ENCODE peak calls at places on chromosomes 1 and 21, in four cellular contexts. X is OCI-LY7, C is PC-3, R is neural progenitor cell. Z is an unnamed sample.

GRCh38 chr1:3564921-3565831 is 46.1 kb downstream of the MEGF6 start:
- DNase-seq in C (peak; percentile 44), R (peak; percentile 75), X (peak; percentile 43), Z (peak; percentile 49)

GRCh38 chr1:208300084-208300770 is 56.0 kb upstream of the PLXNA2 start:
- DNase-seq in X (no peak), C (no peak), R (no peak), Z (no peak)

GRCh38 chr1:226632922-226633351 is 84.4 kb downstream of the STUM start:
- DNase-seq in R (no peak), X (peak; percentile 58), C (no peak), Z (no peak)

GRCh38 chr1:42998381-42998780 is 39.7 kb upstream of the SLC2A1 start:
- DNase-seq in X (no peak), C (no peak), R (no peak), Z (peak; percentile 13)

GRCh38 chr1:20956272-20956671 is 169.2 kb upstream of the HP1BP3 start:
- DNase-seq in X (no peak), R (no peak), C (no peak), Z (no peak)

GRCh38 chr1:170164103-170164763 is 18.5 kb downstream of the NTMT2 start:
- DNase-seq in R (no peak), X (no peak), C (no peak), Z (no peak)

GRCh38 chr1:117630423-117630998 is 24.7 kb downstream of the TENT5C start:
- DNase-seq in X (no peak), C (peak; percentile 60), R (no peak), Z (no peak)

GRCh38 chr21:15472641-15473040 is 257.1 kb upstream of the USP25 start:
- DNase-seq in X (no peak), C (peak; percentile 19), R (no peak), Z (no peak)

GRCh38 chr1:29657816-29658215 is 421.5 kb downstream of the PTPRU start:
- DNase-seq in R (no peak), C (no peak), X (no peak), Z (no peak)

GRCh38 chr1:19327736-19328135 is 15.6 kb downstream of the SLC66A1 start:
- DNase-seq in X (no peak), R (no peak), C (no peak), Z (no peak)

GRCh38 chr21:44996983-44997936 is 57.4 kb downstream of the SLX9 start:
- DNase-seq in X (no peak), R (no peak), C (no peak), Z (no peak)

GRCh38 chr1:54810144-54810942 is 9.2 kb upstream of the TTC22 start:
- DNase-seq in R (peak; percentile 81), C (peak; percentile 80), X (peak; percentile 60), Z (peak; percentile 79)

GRCh38 chr1:166164995-166165660 is 1.7 kb downstream of the FAM78B start:
- DNase-seq in C (no peak), R (peak; percentile 89), X (peak; percentile 3), Z (peak; percentile 77)

GRCh38 chr1:25135903-25136302 is 96.4 kb downstream of the SYF2 start:
- DNase-seq in R (no peak), C (no peak), X (no peak), Z (no peak)

GRCh38 chr1:25131794-25132193 is 100.5 kb downstream of the SYF2 start:
- DNase-seq in R (no peak), X (no peak), C (no peak), Z (no peak)

GRCh38 chr1:25137106-25137505 is 95.2 kb downstream of the SYF2 start:
- DNase-seq in C (no peak), X (no peak), R (no peak), Z (no peak)

GRCh38 chr1:25134801-25135585 is 97.3 kb downstream of the SYF2 start:
- DNase-seq in C (no peak), R (no peak), X (no peak), Z (no peak)

GRCh38 chr1:25134307-25134706 is 98.0 kb downstream of the SYF2 start:
- DNase-seq in C (no peak), R (no peak), X (no peak), Z (no peak)
- H3K36me3 ChIP-seq in C (no peaks in the 10 kb centered on the region), R (no peaks in the 10 kb centered on the region), X (no peaks in the 10 kb centered on the region), Z (no peaks in the 10 kb centered on the region)

GRCh38 chr1:38235705-38236104 is 189.1 kb upstream of the POU3F1 start:
- DNase-seq in X (no peak), C (no peak), R (no peak), Z (peak; percentile 40)
- TF ChIP-seq EZH2phosphoT487 in X (no peak), C (no peak), R (no peak), Z (no peak)

DNA sequence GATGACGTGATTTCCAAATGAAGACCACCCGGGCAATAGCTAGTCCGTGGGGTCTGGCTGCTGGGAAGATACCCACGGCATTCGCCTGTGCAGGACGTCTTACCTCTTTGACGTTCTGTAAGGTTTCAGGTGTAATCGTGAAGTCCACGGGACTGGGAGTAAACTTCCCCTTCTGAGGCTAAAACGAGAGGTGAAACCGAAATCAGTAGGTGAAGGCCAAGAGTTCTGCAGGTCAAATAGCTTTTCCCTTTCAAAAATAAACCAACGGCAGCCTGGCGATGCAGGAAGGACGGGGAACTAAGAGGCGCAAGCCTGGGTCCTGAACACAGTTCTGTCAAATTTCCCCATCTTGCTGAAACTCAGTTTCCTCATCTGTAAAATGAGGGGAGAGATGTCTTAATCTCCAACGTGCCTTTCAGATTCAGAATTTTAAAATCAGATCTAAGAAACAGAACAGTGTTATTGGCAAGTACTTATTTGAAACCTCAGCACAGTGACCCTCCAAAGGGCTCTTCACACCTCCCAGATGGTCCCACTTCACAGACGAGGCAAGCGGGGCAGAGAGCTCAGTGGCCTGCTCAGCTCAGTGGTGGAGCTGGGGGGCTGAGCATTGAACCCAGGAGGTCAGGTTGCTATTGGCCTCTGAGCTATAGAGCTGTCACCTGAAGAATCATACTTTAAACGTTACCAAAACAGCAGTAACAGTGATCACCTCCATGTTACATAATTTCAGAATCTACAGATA is 34.7 kb downstream of the VPS26C start:
- DNase-seq in R (no peak), C (no peak), X (peak; percentile 20), Z (no peak)
- H3K36me3 ChIP-seq in R (no peaks in the 10 kb centered on the region), C (peaks cover 11% of the 10 kb centered on the region), X (peaks cover 82% of the 10 kb centered on the region), Z (peaks cover 18% of the 10 kb centered on the region)

GRCh38 chr1:38502772-38503171 is 356.8 kb downstream of the RRAGC start:
- DNase-seq in C (no peak), X (peak; percentile 59), R (peak; percentile 91), Z (peak; percentile 4)
- TF ChIP-seq EZH2phosphoT487 in C (no peak), X (no peak), R (no peak), Z (no peak)

DNA sequence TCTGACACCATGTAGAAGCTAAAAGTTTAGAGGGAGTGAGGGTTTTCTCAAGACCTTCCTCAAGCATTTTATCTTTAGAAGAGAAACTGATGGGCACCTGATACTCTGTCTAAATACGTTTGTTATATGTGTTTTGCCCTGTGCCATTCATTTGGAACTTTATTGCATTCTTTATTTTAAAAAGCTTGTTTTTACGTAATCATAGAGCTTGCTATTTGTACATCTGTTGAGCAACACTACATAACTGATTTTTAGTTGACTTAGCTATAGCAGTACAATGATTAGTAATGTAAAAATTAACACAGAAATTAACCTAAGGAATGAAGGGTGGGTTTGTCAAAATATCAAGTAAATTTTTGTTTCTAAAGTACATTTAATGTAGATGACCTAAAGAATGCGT is 88.5 kb downstream of the RUNX3 start:
- DNase-seq in C (no peak), R (no peak), X (no peak), Z (no peak)
- H3K36me3 ChIP-seq in C (no peaks in the 10 kb centered on the region), R (peaks cover 11% of the 10 kb centered on the region), X (peaks cover 62% of the 10 kb centered on the region), Z (peaks cover 74% of the 10 kb centered on the region)

DNA sequence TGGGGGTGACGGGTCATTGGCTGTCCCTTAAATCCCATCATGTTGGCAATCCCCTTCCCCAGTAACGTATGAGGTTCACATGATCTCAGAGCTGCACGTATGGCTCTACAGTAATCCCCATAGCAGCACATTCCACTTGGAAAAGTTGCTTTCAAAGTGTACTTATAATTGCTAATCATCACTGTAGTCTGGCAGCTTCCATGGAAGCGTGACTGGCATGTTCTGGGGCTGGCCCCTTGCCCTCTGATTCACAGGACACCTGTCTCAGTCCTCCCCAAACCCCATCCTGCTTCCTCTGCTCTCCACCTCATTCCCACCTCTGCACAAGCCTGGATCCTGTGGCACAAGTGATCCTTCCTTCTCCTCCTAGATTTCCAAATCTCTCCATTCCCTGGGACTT is 102.2 kb downstream of the TSEN15 start:
- DNase-seq in R (no peak), X (no peak), C (no peak), Z (no peak)
- TF ChIP-seq EZH2phosphoT487 in R (no peak), X (no peak), C (no peak), Z (no peak)

GRCh38 chr1:233584376-233584775 is 29.5 kb upstream of the KCNK1 start:
- DNase-seq in C (no peak), R (no peak), X (no peak), Z (no peak)

GRCh38 chr1:233584931-233585330 is 29.0 kb upstream of the KCNK1 start:
- DNase-seq in R (no peak), C (no peak), X (no peak), Z (no peak)

GRCh38 chr1:233587958-233588799 is 25.7 kb upstream of the KCNK1 start:
- DNase-seq in C (no peak), R (peak; percentile 69), X (no peak), Z (no peak)

GRCh38 chr1:233586301-233586700 is 27.6 kb upstream of the KCNK1 start:
- DNase-seq in X (no peak), C (no peak), R (no peak), Z (no peak)

DNA sequence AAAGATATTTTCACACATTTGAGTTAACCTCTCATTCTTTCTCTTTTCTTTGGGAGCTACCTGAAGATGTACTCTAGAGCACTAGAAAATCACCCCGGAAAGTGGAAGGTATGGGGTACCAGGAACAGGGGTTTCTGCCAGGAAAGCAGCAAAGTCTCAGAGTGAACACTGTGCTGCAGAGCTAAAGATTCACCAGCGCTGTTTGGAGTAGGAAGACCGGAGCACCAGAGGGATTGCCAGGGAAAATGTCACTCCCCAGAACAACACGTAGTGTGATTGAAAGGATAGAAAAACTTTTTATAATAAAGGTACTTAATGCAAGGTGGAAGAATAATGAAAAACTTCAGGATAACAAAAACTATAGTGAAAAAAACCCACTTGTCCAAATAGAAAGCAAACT is 26.7 kb upstream of the KCNK1 start:
- DNase-seq in R (no peak), X (no peak), C (no peak), Z (no peak)
- H3K36me3 ChIP-seq in R (no peaks in the 10 kb centered on the region), X (no peaks in the 10 kb centered on the region), C (no peaks in the 10 kb centered on the region), Z (no peaks in the 10 kb centered on the region)